ENCODE peak calls at places on chromosomes 5 and 9, in six cellular contexts. Y is stimulated activated CD4-positive, alpha-beta T cell treated with anti-CD3 and anti-CD28 coated beads, Interleukin-2, amount 100 ng/mL, for 48 hours; T is mucosa of descending colon; X is T-helper 1 cell; E is left colon; C is Peyer's patch. U is an unnamed sample.

GRCh38 chr5:157217289-157218024 is 36.8 kb downstream of the ITK start:
- DNase-seq in E (no peak), X (no peak), C (no peak), T (no peak), Y (no peak), U (no peak)

GRCh38 chr5:135934939-135935338 is 19.8 kb downstream of the LECT2 start:
- DNase-seq in Y (no peak), C (no peak), X (no peak), E (no peak), T (no peak), U (no peak)

GRCh38 chr5:62717211-62717927 is 138.8 kb downstream of the LRRC70 start:
- DNase-seq in Y (no peak), E (no peak), X (no peak), T (no peak), C (no peak), U (no peak)

GRCh38 chr9:84592918-84593317 is 76.6 kb upstream of the NTRK2 start:
- DNase-seq in X (no peak), E (no peak), C (no peak), T (no peak), Y (no peak), U (no peak)

GRCh38 chr5:10140195-10140973 is 109.3 kb downstream of the ATPSCKMT start:
- DNase-seq in Y (no peak), E (no peak), X (no peak), C (no peak), T (no peak), U (no peak)

GRCh38 chr5:109805882-109806281 is 116.2 kb downstream of the MAN2A1 start:
- DNase-seq in E (no peak), Y (no peak), X (no peak), C (no peak), T (no peak), U (peak; percentile 3)

GRCh38 chr9:88522360-88522759 is 12.6 kb upstream of the NXNL2 start:
- DNase-seq in X (no peak), Y (no peak), T (no peak), E (no peak), C (no peak), U (no peak)

GRCh38 chr9:89455356-89455824 is 42.5 kb downstream of the SEMA4D start:
- DNase-seq in X (no peak), C (peak; percentile 78), Y (no peak), T (peak; percentile 75), E (no peak), U (no peak)

GRCh38 chr9:114431770-114432169 is 44.0 kb upstream of the AKNA start:
- DNase-seq in E (no peak), X (no peak), T (no peak), C (no peak), Y (no peak), U (no peak)

GRCh38 chr9:18059447-18059846 is 414.5 kb upstream of the ADAMTSL1 start:
- DNase-seq in X (no peak), E (no peak), C (no peak), T (no peak), Y (no peak), U (no peak)

GRCh38 chr9:94016744-94017143 is 61.6 kb upstream of the BARX1 start:
- DNase-seq in X (no peak), T (no peak), C (no peak), E (peak; percentile 20), Y (no peak), U (no peak)

GRCh38 chr9:121895836-121896544 is 197.1 kb downstream of the TTLL11 start:
- DNase-seq in E (peak; percentile 51), X (no peak), Y (no peak), C (no peak), T (no peak), U (no peak)

GRCh38 chr5:75716715-75717081 is 539 bp downstream of the POC5 start:
- DNase-seq in X (no peak), C (no peak), Y (no peak), T (peak; percentile 51), E (peak; percentile 22), U (no peak)

GRCh38 chr9:135225619-135226228 is 138.3 kb downstream of the OLFM1 start:
- DNase-seq in Y (no peak), C (no peak), T (no peak), X (no peak), E (no peak), U (no peak)

GRCh38 chr5:97998946-97999345 is 774.5 kb upstream of the RGMB start:
- DNase-seq in X (no peak), T (no peak), E (no peak), Y (no peak), C (no peak), U (peak; percentile 46)

GRCh38 chr9:78004478-78005229 is 27.0 kb downstream of the GNAQ start:
- DNase-seq in T (no peak), X (no peak), E (no peak), Y (no peak), C (no peak), U (no peak)

GRCh38 chr9:21801683-21802417 is 586 bp upstream of the MTAP start:
- DNase-seq in Y (no peak), T (peak; percentile 82), C (peak; percentile 73), X (no peak), E (peak; percentile 70), U (peak; percentile 68)

GRCh38 chr9:136153381-136154065 is 34.8 kb upstream of the TMEM250 start:
- DNase-seq in T (peak; percentile 38), X (no peak), C (no peak), Y (no peak), E (no peak), U (no peak)

GRCh38 chr9:91954841-91955471 is 4.9 kb upstream of the ROR2 start:
- DNase-seq in Y (peak; percentile 30), E (peak; percentile 76), X (no peak), C (peak; percentile 61), T (no peak), U (peak; percentile 60)

GRCh38 chr9:136050706-136051567 is 44.2 kb downstream of the NACC2 start:
- DNase-seq in X (no peak), Y (no peak), C (no peak), T (peak; percentile 52), E (no peak), U (peak; percentile 40)

GRCh38 chr5:154300207-154300606 is 109.7 kb downstream of the GALNT10 start:
- DNase-seq in E (no peak), Y (no peak), C (no peak), X (no peak), T (no peak), U (no peak)

GRCh38 chr5:103114440-103114839 is 5.5 kb downstream of the GIN1 start:
- DNase-seq in X (no peak), Y (no peak), T (no peak), E (no peak), C (no peak), U (no peak)

GRCh38 chr9:123678038-123678877 is 251.7 kb downstream of the DENND1A start:
- DNase-seq in C (peak; percentile 51), T (no peak), E (peak; percentile 36), Y (no peak), X (no peak), U (no peak)

GRCh38 chr5:78689893-78690592 is 41.5 kb upstream of the LHFPL2 start:
- DNase-seq in Y (no peak), C (no peak), T (no peak), E (no peak), X (no peak), U (no peak)

GRCh38 chr5:181245427-181246275 is 1.9 kb upstream of the RACK1 start:
- DNase-seq in Y (no peak), X (no peak), T (no peak), E (no peak), C (no peak), U (no peak)

GRCh38 chr5:59637878-59638580 is 255.5 kb downstream of the PDE4D start:
- DNase-seq in C (no peak), X (no peak), E (no peak), Y (no peak), T (no peak), U (no peak)

GRCh38 chr9:112115955-112116354 is 59.1 kb downstream of the SUSD1 start:
- DNase-seq in C (no peak), T (no peak), X (no peak), E (no peak), Y (no peak), U (no peak)

GRCh38 chr5:133117166-133117929 is 65.5 kb downstream of the HSPA4 start:
- DNase-seq in C (peak; percentile 34), T (no peak), X (no peak), E (no peak), Y (no peak), U (no peak)

GRCh38 chr5:181064987-181065386 is 24.9 kb downstream of the BTNL9 start:
- DNase-seq in Y (no peak), T (no peak), E (no peak), X (no peak), C (no peak), U (no peak)

GRCh38 chr9:126650830-126651341 is 37.2 kb downstream of the LMX1B start:
- DNase-seq in X (no peak), E (peak; percentile 23), Y (no peak), T (no peak), C (peak; percentile 68), U (no peak)

GRCh38 chr5:135491552-135492318 is 39.6 kb upstream of the TIFAB start:
- DNase-seq in X (no peak), T (no peak), C (no peak), E (no peak), Y (no peak), U (no peak)

U was measured in neuronal stem cell.